ENCODE peak calls at places on chromosomes 11 and 22, in five cellular contexts. One of them, this sample, is unnamed.

GRCh38 chr11:33376331-33377099 is 119.3 kb downstream of the HIPK3 start:
- DNase-seq in activated T-cell treated with anti-CD3 and anti-CD28 coated beads for 1 hour: no peak
- DNase-seq in HS-27A: no peak
- DNase-seq in activated CD4-positive, alpha-beta T cell treated with anti-CD3 and anti-CD28 coated beads, Interleukin-2, amount 50 U/mL, for 48 hours: no peak
- DNase-seq in posterior cingulate gyrus: no peak
- DNase-seq in this sample: no peak

GRCh38 chr11:7703785-7704184 is 2.5 kb downstream of the OVCH2 start:
- DNase-seq in activated T-cell treated with anti-CD3 and anti-CD28 coated beads for 1 hour: no peak
- DNase-seq in HS-27A: no peak
- DNase-seq in activated CD4-positive, alpha-beta T cell treated with anti-CD3 and anti-CD28 coated beads, Interleukin-2, amount 50 U/mL, for 48 hours: no peak
- DNase-seq in posterior cingulate gyrus: no peak
- DNase-seq in this sample: no peak

GRCh38 chr11:12164061-12165014 is 53.9 kb downstream of the MICAL2 start:
- DNase-seq in activated T-cell treated with anti-CD3 and anti-CD28 coated beads for 1 hour: no peak
- DNase-seq in HS-27A: no peak
- DNase-seq in activated CD4-positive, alpha-beta T cell treated with anti-CD3 and anti-CD28 coated beads, Interleukin-2, amount 50 U/mL, for 48 hours: no peak
- DNase-seq in posterior cingulate gyrus: no peak
- DNase-seq in this sample: no peak

GRCh38 chr22:46796566-46797195 is 34.2 kb downstream of the TBC1D22A start:
- DNase-seq in activated T-cell treated with anti-CD3 and anti-CD28 coated beads for 1 hour: no peak
- DNase-seq in HS-27A: no peak
- DNase-seq in activated CD4-positive, alpha-beta T cell treated with anti-CD3 and anti-CD28 coated beads, Interleukin-2, amount 50 U/mL, for 48 hours: no peak
- DNase-seq in posterior cingulate gyrus: no peak
- DNase-seq in this sample: no peak

GRCh38 chr11:114135737-114136151 is 76.2 kb downstream of the ZBTB16 start:
- DNase-seq in activated T-cell treated with anti-CD3 and anti-CD28 coated beads for 1 hour: no peak
- DNase-seq in HS-27A: no peak
- DNase-seq in activated CD4-positive, alpha-beta T cell treated with anti-CD3 and anti-CD28 coated beads, Interleukin-2, amount 50 U/mL, for 48 hours: no peak
- DNase-seq in posterior cingulate gyrus: no peak
- DNase-seq in this sample: no peak

GRCh38 chr22:39905686-39906085 is 4.8 kb downstream of the GRAP2 start:
- DNase-seq in activated T-cell treated with anti-CD3 and anti-CD28 coated beads for 1 hour: no peak
- DNase-seq in HS-27A: no peak
- DNase-seq in activated CD4-positive, alpha-beta T cell treated with anti-CD3 and anti-CD28 coated beads, Interleukin-2, amount 50 U/mL, for 48 hours: peak
- DNase-seq in posterior cingulate gyrus: no peak
- DNase-seq in this sample: no peak

GRCh38 chr11:31607914-31608313 is 98.3 kb downstream of the ELP4 start:
- DNase-seq in activated T-cell treated with anti-CD3 and anti-CD28 coated beads for 1 hour: no peak
- DNase-seq in HS-27A: no peak
- DNase-seq in activated CD4-positive, alpha-beta T cell treated with anti-CD3 and anti-CD28 coated beads, Interleukin-2, amount 50 U/mL, for 48 hours: no peak
- DNase-seq in posterior cingulate gyrus: no peak
- DNase-seq in this sample: no peak

GRCh38 chr11:102317099-102317767 is at the start of gene BIRC3:
- DNase-seq in activated T-cell treated with anti-CD3 and anti-CD28 coated beads for 1 hour: peak
- DNase-seq in HS-27A: no peak
- DNase-seq in activated CD4-positive, alpha-beta T cell treated with anti-CD3 and anti-CD28 coated beads, Interleukin-2, amount 50 U/mL, for 48 hours: peak
- DNase-seq in posterior cingulate gyrus: peak
- DNase-seq in this sample: peak

GRCh38 chr11:105588001-105588400 is 21.9 kb upstream of the GRIA4 start:
- DNase-seq in activated T-cell treated with anti-CD3 and anti-CD28 coated beads for 1 hour: no peak
- DNase-seq in HS-27A: no peak
- DNase-seq in activated CD4-positive, alpha-beta T cell treated with anti-CD3 and anti-CD28 coated beads, Interleukin-2, amount 50 U/mL, for 48 hours: no peak
- DNase-seq in posterior cingulate gyrus: no peak
- DNase-seq in this sample: no peak

GRCh38 chr11:111514216-111515031 is at the start of gene HOATZ:
- DNase-seq in activated T-cell treated with anti-CD3 and anti-CD28 coated beads for 1 hour: no peak
- DNase-seq in HS-27A: no peak
- DNase-seq in activated CD4-positive, alpha-beta T cell treated with anti-CD3 and anti-CD28 coated beads, Interleukin-2, amount 50 U/mL, for 48 hours: no peak
- DNase-seq in posterior cingulate gyrus: peak
- DNase-seq in this sample: peak

GRCh38 chr11:79198898-79199250 is 242.0 kb downstream of the TENM4 start:
- DNase-seq in activated T-cell treated with anti-CD3 and anti-CD28 coated beads for 1 hour: no peak
- DNase-seq in HS-27A: no peak
- DNase-seq in activated CD4-positive, alpha-beta T cell treated with anti-CD3 and anti-CD28 coated beads, Interleukin-2, amount 50 U/mL, for 48 hours: no peak
- DNase-seq in posterior cingulate gyrus: no peak
- DNase-seq in this sample: no peak

GRCh38 chr11:72361321-72361720 is 73.0 kb downstream of the CLPB start:
- DNase-seq in activated T-cell treated with anti-CD3 and anti-CD28 coated beads for 1 hour: no peak
- DNase-seq in HS-27A: no peak
- DNase-seq in activated CD4-positive, alpha-beta T cell treated with anti-CD3 and anti-CD28 coated beads, Interleukin-2, amount 50 U/mL, for 48 hours: no peak
- DNase-seq in posterior cingulate gyrus: no peak
- DNase-seq in this sample: no peak

GRCh38 chr11:9506489-9507343 is 45.9 kb downstream of the ZNF143 start:
- DNase-seq in activated T-cell treated with anti-CD3 and anti-CD28 coated beads for 1 hour: peak
- DNase-seq in HS-27A: peak
- DNase-seq in activated CD4-positive, alpha-beta T cell treated with anti-CD3 and anti-CD28 coated beads, Interleukin-2, amount 50 U/mL, for 48 hours: peak
- DNase-seq in posterior cingulate gyrus: peak
- DNase-seq in this sample: peak

GRCh38 chr11:63508009-63508408 is 2.1 kb downstream of the LGALS12 start:
- DNase-seq in activated T-cell treated with anti-CD3 and anti-CD28 coated beads for 1 hour: no peak
- DNase-seq in HS-27A: no peak
- DNase-seq in activated CD4-positive, alpha-beta T cell treated with anti-CD3 and anti-CD28 coated beads, Interleukin-2, amount 50 U/mL, for 48 hours: peak
- DNase-seq in posterior cingulate gyrus: peak
- DNase-seq in this sample: no peak

GRCh38 chr22:36086629-36087254 is 58.1 kb upstream of the RBFOX2 start:
- DNase-seq in activated T-cell treated with anti-CD3 and anti-CD28 coated beads for 1 hour: no peak
- DNase-seq in HS-27A: no peak
- DNase-seq in activated CD4-positive, alpha-beta T cell treated with anti-CD3 and anti-CD28 coated beads, Interleukin-2, amount 50 U/mL, for 48 hours: no peak
- DNase-seq in posterior cingulate gyrus: no peak
- DNase-seq in this sample: no peak

GRCh38 chr22:24071686-24072085 is 60.6 kb downstream of the CABIN1 start:
- DNase-seq in activated T-cell treated with anti-CD3 and anti-CD28 coated beads for 1 hour: no peak
- DNase-seq in HS-27A: no peak
- DNase-seq in activated CD4-positive, alpha-beta T cell treated with anti-CD3 and anti-CD28 coated beads, Interleukin-2, amount 50 U/mL, for 48 hours: no peak
- DNase-seq in posterior cingulate gyrus: no peak
- DNase-seq in this sample: no peak